ENCODE peak calls at places on chromosomes 5 and 9, in four cellular contexts. A is kidney glomerular epithelial cell, Z is heart left ventricle, S is left colon. U is an unnamed sample.

GRCh38 chr5:33313150-33313549 is 127.6 kb upstream of the TARS1 start:
- DNase-seq in A (peak), Z (no peak), S (peak), U (peak)

GRCh38 chr9:134783699-134784039 is 96.9 kb upstream of the FCN2 start:
- DNase-seq in A (no peak), Z (no peak), S (no peak), U (no peak)

GRCh38 chr9:126298319-126298801 is 28.3 kb upstream of the MVB12B start:
- DNase-seq in A (no peak), Z (no peak), S (peak), U (no peak)

GRCh38 chr5:80186634-80187033 is 69.2 kb downstream of the SERINC5 start:
- DNase-seq in A (no peak), Z (no peak), S (peak), U (no peak)

GRCh38 chr5:161086456-161086855 is 234.4 kb upstream of the ATP10B start:
- DNase-seq in A (peak), Z (no peak), S (no peak), U (peak)

GRCh38 chr9:12884736-12885395 is 110.0 kb downstream of the LURAP1L start:
- DNase-seq in A (peak), Z (no peak), S (no peak), U (peak)

GRCh38 chr9:137445275-137445807 is 4.2 kb upstream of the ENTPD8 start:
- DNase-seq in A (peak), Z (peak), S (peak), U (peak)

GRCh38 chr9:7534211-7534935 is 265.2 kb downstream of the DMAC1 start:
- DNase-seq in A (no peak), Z (no peak), S (no peak), U (no peak)

GRCh38 chr9:86713970-86714369 is 233.3 kb downstream of the GAS1 start:
- DNase-seq in A (no peak), Z (no peak), S (no peak), U (peak)

GRCh38 chr9:84750152-84750865 is 80.8 kb downstream of the NTRK2 start:
- DNase-seq in A (no peak), Z (no peak), S (no peak), U (no peak)

GRCh38 chr9:82539126-82539525 is 523.8 kb downstream of the RASEF start:
- DNase-seq in A (no peak), Z (no peak), S (no peak), U (no peak)